ENCODE peak calls at places on chromosomes 12 and 14, in ten cellular contexts. G is stimulated activated CD4-positive, alpha-beta T cell treated with anti-CD3 and anti-CD28 coated beads, Interleukin-2, amount 100 ng/mL, for 24 hours; Y is KBM-7; M is effector memory CD8-positive, alpha-beta T cell; V is HT1080; R is activated gamma-delta T cell treated with Interleukin-2 at 50 U/mL for 16 hours; D is left kidney; I is occipital lobe; J is GM12891; Q is effector memory CD4-positive, alpha-beta T cell. E is an unnamed sample.

GRCh38 chr12:10409387-10409786 is at the start of gene KLRC4:
- DNase-seq in G (no peak), Y (peak), M (no peak), V (peak), R (no peak), D (no peak), I (no peak), J (no peak), Q (no peak), E (no peak)

GRCh38 chr14:61578745-61579144 is 116.6 kb upstream of the HIF1A start:
- DNase-seq in G (no peak), Y (no peak), M (no peak), V (no peak), R (no peak), D (no peak), I (no peak), J (no peak), Q (no peak), E (no peak)

GRCh38 chr12:26906024-26906423 is 31.8 kb downstream of the INTS13 start:
- DNase-seq in G (no peak), Y (no peak), M (no peak), V (no peak), R (no peak), D (no peak), I (no peak), J (no peak), Q (no peak), E (no peak)

GRCh38 chr12:119911147-119911546 is 34.0 kb upstream of the CIT start:
- DNase-seq in G (no peak), Y (no peak), M (no peak), V (peak), R (no peak), D (no peak), I (no peak), J (no peak), Q (no peak), E (no peak)

GRCh38 chr14:92951912-92952471 is 29.0 kb downstream of the CHGA start:
- DNase-seq in G (peak), Y (peak), M (peak), V (peak), R (peak), D (peak), I (peak), J (peak), Q (peak), E (peak)

GRCh38 chr12:92908108-92908507 is 21.0 kb downstream of the EEA1 start:
- DNase-seq in G (no peak), Y (peak), M (no peak), V (peak), R (no peak), D (no peak), I (no peak), J (no peak), Q (no peak), E (no peak)

GRCh38 chr12:94263011-94263786 is 114.8 kb downstream of the PLXNC1 start:
- DNase-seq in G (peak), Y (peak), M (peak), V (no peak), R (peak), D (no peak), I (no peak), J (no peak), Q (peak), E (no peak)

GRCh38 chr12:366820-367219 is 22.3 kb downstream of the KDM5A start:
- DNase-seq in G (no peak), Y (no peak), M (no peak), V (no peak), R (no peak), D (no peak), I (no peak), J (no peak), Q (no peak), E (no peak)

GRCh38 chr12:93567174-93567573 is 5.3 kb upstream of the SOCS2 start:
- DNase-seq in G (no peak), Y (no peak), M (no peak), V (no peak), R (no peak), D (no peak), I (no peak), J (no peak), Q (no peak), E (no peak)

GRCh38 chr12:123058980-123059379 is 78.5 kb downstream of the ARL6IP4 start:
- DNase-seq in G (no peak), Y (no peak), M (no peak), V (no peak), R (no peak), D (no peak), I (no peak), J (no peak), Q (no peak), E (peak)

GRCh38 chr14:22226381-22226780 is 362.6 kb downstream of the DAD1 start:
- DNase-seq in G (peak), Y (peak), M (peak), V (peak), R (no peak), D (peak), I (no peak), J (no peak), Q (no peak), E (no peak)

GRCh38 chr12:64085996-64086395 is 136.1 kb downstream of the KICS2 start:
- DNase-seq in G (no peak), Y (no peak), M (no peak), V (no peak), R (no peak), D (no peak), I (no peak), J (no peak), Q (no peak), E (no peak)